ENCODE peak calls at places on chromosomes 5 and 9, in five cellular contexts. T is WTC11, K is spleen, E is brain microvascular endothelial cell, S is T-helper 1 cell. J is an unnamed sample.

GRCh38 chr9:1100945-1101344 is 50.8 kb downstream of the DMRT2 start:
- DNase-seq in T (peak), K (no peak), E (peak), S (no peak), J (peak)

GRCh38 chr5:76270214-76270613 is 132.9 kb upstream of the IQGAP2 start:
- DNase-seq in T (no peak), K (no peak), E (peak), S (no peak), J (peak)

GRCh38 chr9:127917603-127918002 is 762 bp upstream of the ST6GALNAC4 start:
- DNase-seq in T (no peak), K (peak), E (no peak), S (no peak), J (peak)

GRCh38 chr9:124261787-124262595 is 4.2 kb downstream of the NEK6 start:
- DNase-seq in T (no peak), K (no peak), E (no peak), S (no peak), J (no peak)

GRCh38 chr9:93672622-93673270 is 96.4 kb downstream of the PHF2 start:
- DNase-seq in T (peak), K (no peak), E (no peak), S (no peak), J (no peak)

GRCh38 chr5:38932854-38933408 is 87.1 kb downstream of the OSMR start:
- DNase-seq in T (no peak), K (no peak), E (no peak), S (no peak), J (no peak)

GRCh38 chr5:173786296-173787187 is 101.6 kb upstream of the CPEB4 start:
- DNase-seq in T (no peak), K (no peak), E (no peak), S (no peak), J (no peak)

GRCh38 chr5:167916261-167916660 is 375.2 kb upstream of the WWC1 start:
- DNase-seq in T (no peak), K (no peak), E (no peak), S (no peak), J (no peak)

GRCh38 chr9:128470560-128470959 is 14.8 kb downstream of the ODF2 start:
- DNase-seq in T (no peak), K (no peak), E (no peak), S (no peak), J (no peak)

GRCh38 chr5:157657516-157657915 is 5.3 kb upstream of the SOX30 start:
- DNase-seq in T (no peak), K (no peak), E (no peak), S (no peak), J (no peak)

GRCh38 chr5:66724740-66725139 is 128.5 kb downstream of the MAST4 start:
- DNase-seq in T (no peak), K (no peak), E (no peak), S (no peak), J (no peak)

GRCh38 chr5:155729684-155730059 is 597.3 kb upstream of the SGCD start:
- DNase-seq in T (peak), K (peak), E (no peak), S (no peak), J (no peak)

GRCh38 chr9:131707677-131708612 is 31.9 kb downstream of the RAPGEF1 start:
- DNase-seq in T (no peak), K (no peak), E (peak), S (no peak), J (peak)

GRCh38 chr5:2439608-2440007 is 311.9 kb downstream of the IRX2 start:
- DNase-seq in T (no peak), K (no peak), E (no peak), S (no peak), J (no peak)